ENCODE peak calls at places on chromosomes 3 and 15, in eight cellular contexts. A is stimulated activated naive CD8-positive, alpha-beta T cell treated with anti-CD3 and anti-CD28 coated beads, Interleukin-15, Interleukin-2, amounts not matched to agents 100 U/mL and 50 U/mL, for 24 hours; R is GM19239; P is HFFc6; X is activated CD8-positive, alpha-beta memory T cell treated with anti-CD3 and anti-CD28 coated beads for 24 hours; V is T47D; Z is uterus; S is NCI-H526. D is an unnamed sample.

GRCh38 chr3:59644479-59645075 is 594.8 kb upstream of the CFAP20DC start:
- DNase-seq in A (no peak), P (no peak), R (no peak), S (no peak), Z (no peak), X (no peak), V (no peak), D (no peak)

GRCh38 chr3:133763797-133764734 is 17.9 kb downstream of the TF start:
- DNase-seq in A (no peak), X (no peak), V (no peak), R (no peak), Z (no peak), P (no peak), S (no peak), D (no peak)

GRCh38 chr3:169790687-169791429 is 17.7 kb downstream of the MYNN start:
- DNase-seq in X (no peak), Z (no peak), P (no peak), R (no peak), V (no peak), S (no peak), A (no peak), D (no peak)

GRCh38 chr3:61638721-61639120 is 77.3 kb downstream of the PTPRG start:
- DNase-seq in X (no peak), V (no peak), P (peak; percentile 64), R (no peak), A (no peak), S (no peak), Z (no peak), D (no peak)

GRCh38 chr3:13266005-13266404 is 154.1 kb downstream of the NUP210 start:
- DNase-seq in R (no peak), X (no peak), P (no peak), Z (no peak), V (no peak), S (no peak), A (no peak), D (no peak)

GRCh38 chr3:123258811-123259420 is 57.2 kb downstream of the SEC22A start:
- DNase-seq in X (no peak), P (peak; percentile 69), V (no peak), A (no peak), R (no peak), S (peak; percentile 49), Z (no peak), D (no peak)

GRCh38 chr15:41691471-41691870 is 31.3 kb downstream of the MGA start:
- DNase-seq in V (no peak), S (no peak), Z (no peak), R (no peak), A (no peak), X (no peak), P (no peak), D (no peak)

GRCh38 chr15:101664303-101664913 is 12.2 kb upstream of the TM2D3 start:
- DNase-seq in V (no peak), X (no peak), S (no peak), R (no peak), Z (no peak), A (no peak), P (no peak), D (no peak)

GRCh38 chr3:152508705-152509104 is 240.0 kb downstream of the MBNL1 start:
- DNase-seq in P (no peak), Z (no peak), S (no peak), A (no peak), V (peak; percentile 33), X (no peak), R (no peak), D (no peak)

GRCh38 chr3:49266410-49267170 is 10.4 kb downstream of the C3orf62 start:
- DNase-seq in Z (no peak), V (no peak), X (no peak), S (no peak), A (no peak), R (no peak), P (no peak), D (no peak)

GRCh38 chr3:189841474-189842205 is 210.5 kb downstream of the TP63 start:
- DNase-seq in A (no peak), X (no peak), R (no peak), V (no peak), Z (no peak), P (peak; percentile 4), S (no peak), D (no peak)

GRCh38 chr3:134260984-134261383 is 10.3 kb upstream of the RYK start:
- DNase-seq in S (peak; percentile 32), X (no peak), R (no peak), P (no peak), A (no peak), V (no peak), Z (no peak), D (no peak)

GRCh38 chr15:43509002-43509922 is 8.1 kb upstream of the MAP1A start:
- DNase-seq in P (peak; percentile 39), R (no peak), V (no peak), S (no peak), Z (peak; percentile 67), X (no peak), A (no peak), D (peak; percentile 7)

GRCh38 chr3:8442993-8443670 is 58.5 kb upstream of the LMCD1 start:
- DNase-seq in P (no peak), Z (no peak), V (no peak), A (no peak), S (no peak), X (no peak), R (no peak), D (no peak)

GRCh38 chr3:185732782-185733181 is 92.1 kb downstream of the IGF2BP2 start:
- DNase-seq in P (peak; percentile 84), S (no peak), Z (no peak), R (no peak), A (no peak), X (no peak), V (no peak), D (no peak)

GRCh38 chr15:41466711-41467110 is 27.0 kb upstream of the ITPKA start:
- DNase-seq in S (no peak), P (no peak), A (no peak), Z (no peak), X (no peak), R (no peak), V (no peak), D (no peak)

GRCh38 chr3:171967932-171968678 is 71.3 kb upstream of the FNDC3B start:
- DNase-seq in S (no peak), X (no peak), Z (no peak), V (no peak), R (no peak), P (peak; percentile 17), A (no peak), D (no peak)

GRCh38 chr15:27214032-27214431 is 243.1 kb downstream of the GABRG3 start:
- DNase-seq in P (no peak), R (no peak), S (no peak), V (no peak), A (no peak), X (no peak), Z (no peak), D (no peak)

GRCh38 chr3:33050084-33050653 is 46.8 kb downstream of the GLB1 start:
- DNase-seq in P (no peak), Z (no peak), A (no peak), V (no peak), S (no peak), X (no peak), R (no peak), D (no peak)

GRCh38 chr3:29385056-29385455 is 104.2 kb downstream of the RBMS3 start:
- DNase-seq in A (no peak), V (no peak), X (no peak), P (peak; percentile 31), R (no peak), S (no peak), Z (no peak), D (no peak)

GRCh38 chr3:106339551-106339950 is 470.7 kb upstream of the CBLB start:
- DNase-seq in V (no peak), A (no peak), R (no peak), Z (no peak), X (no peak), S (no peak), P (no peak), D (no peak)

GRCh38 chr3:168088106-168088722 is 7.5 kb downstream of the GOLIM4 start:
- DNase-seq in A (no peak), P (no peak), Z (no peak), V (no peak), R (no peak), X (no peak), S (no peak), D (no peak)

GRCh38 chr3:46214751-46215352 is 6.7 kb upstream of the CCR1 start:
- DNase-seq in V (no peak), X (no peak), A (peak; percentile 21), R (peak; percentile 23), P (no peak), S (no peak), Z (no peak), D (peak; percentile 92)

GRCh38 chr3:54146383-54147239 is 24.3 kb downstream of the CACNA2D3 start:
- DNase-seq in V (peak; percentile 46), R (no peak), P (no peak), A (peak; percentile 9), S (peak; percentile 15), X (no peak), Z (no peak), D (peak; percentile 42)

GRCh38 chr15:69342460-69343076 is 43.9 kb downstream of the PAQR5 start:
- DNase-seq in X (no peak), Z (no peak), P (no peak), S (no peak), V (no peak), R (no peak), A (no peak), D (no peak)

GRCh38 chr3:30551266-30551665 is 55.1 kb upstream of the TGFBR2 start:
- DNase-seq in Z (no peak), P (no peak), S (no peak), V (no peak), X (no peak), R (no peak), A (no peak), D (no peak)

GRCh38 chr3:126338796-126339241 is 18.4 kb downstream of the KLF15 start:
- DNase-seq in P (no peak), Z (peak; percentile 16), S (no peak), X (peak; percentile 35), V (no peak), R (no peak), A (no peak), D (no peak)

GRCh38 chr15:86773766-86774165 is 694.1 kb downstream of the AGBL1 start:
- DNase-seq in Z (no peak), P (no peak), X (no peak), R (no peak), S (peak; percentile 55), V (no peak), A (no peak), D (peak; percentile 54)

GRCh38 chr15:101597360-101597928 is 54.7 kb downstream of the TM2D3 start:
- DNase-seq in X (no peak), V (no peak), S (no peak), P (no peak), Z (no peak), R (no peak), A (no peak), D (no peak)

D was measured in NCI-H345.